ENCODE peak calls at places on chromosome 3, in four cellular contexts. D, K, S and T are unnamed samples.
A peak's percentile ranks its signal among the peaks of the same experiment; 100 is the strongest.

GRCh38 chr3:45055411-45056143 is 29.5 kb downstream of the CLEC3B start:
- DNase-seq in D (peak; percentile 52), K (peak; percentile 57), S (no peak), T (no peak)

GRCh38 chr3:195884691-195885035 is 23.7 kb downstream of the TNK2 start:
- DNase-seq in S (no peak), D (no peak), K (no peak), T (no peak)

GRCh38 chr3:153495422-153495821 is 333.4 kb downstream of the RAP2B start:
- DNase-seq in D (no peak), K (no peak), S (no peak), T (no peak)

GRCh38 chr3:111724694-111725093 is 129.5 kb upstream of the ZBED2 start:
- DNase-seq in D (no peak), K (no peak), S (no peak), T (no peak)

GRCh38 chr3:187802203-187802927 is 57.1 kb upstream of the BCL6 start:
- DNase-seq in D (no peak), S (no peak), K (no peak), T (no peak)

GRCh38 chr3:62355703-62356102 is 17.6 kb downstream of the FEZF2 start:
- DNase-seq in S (no peak), K (no peak), D (no peak), T (no peak)

GRCh38 chr3:58628823-58629562 is 37.6 kb downstream of the FAM3D start:
- DNase-seq in S (no peak), D (no peak), K (no peak), T (no peak)

GRCh38 chr3:119562307-119562961 is 3.0 kb upstream of the CD80 start:
- DNase-seq in K (no peak), S (no peak), D (peak; percentile 47), T (no peak)

GRCh38 chr3:10702961-10703740 is 112.9 kb upstream of the SLC6A11 start:
- DNase-seq in S (no peak), K (no peak), D (no peak), T (no peak)

GRCh38 chr3:110314512-110315114 is 757.0 kb upstream of the NECTIN3 start:
- DNase-seq in K (no peak), D (peak; percentile 61), S (peak; percentile 38), T (peak; percentile 25)

GRCh38 chr3:191260431-191261303 is 61.6 kb downstream of the OSTN start:
- DNase-seq in K (no peak), S (no peak), D (no peak), T (no peak)

GRCh38 chr3:176296066-176296597 is 901.1 kb downstream of the TBL1XR1 start:
- DNase-seq in S (no peak), D (no peak), K (no peak), T (no peak)

GRCh38 chr3:114409291-114409690 is 115.5 kb downstream of the TIGIT start:
- DNase-seq in K (no peak), S (no peak), D (no peak), T (no peak)

GRCh38 chr3:158532099-158532734 is 38.8 kb upstream of the MLF1 start:
- DNase-seq in S (no peak), D (peak; percentile 58), K (peak; percentile 36), T (no peak)

GRCh38 chr3:15359677-15360397 is 27.5 kb upstream of the SH3BP5 start:
- DNase-seq in S (no peak), D (no peak), K (no peak), T (no peak)

GRCh38 chr3:49461443-49462171 is 8.5 kb upstream of the DAG1 start:
- DNase-seq in D (no peak), S (no peak), K (peak; percentile 65), T (no peak)